ENCODE peak calls at places on chromosomes 5 and 9, in five cellular contexts. R is H1, P is A549, J is GM12878, W is stomach. F is an unnamed sample.
A peak's percentile ranks its signal among the peaks of the same experiment; 100 is the strongest.

GRCh38 chr5:32249668-32250067 is 63.1 kb downstream of the MTMR12 start:
- DNase-seq in P (no peak), R (no peak), W (peak; percentile 86), J (no peak), F (no peak)

GRCh38 chr9:4301971-4302427 is 2.1 kb upstream of the GLIS3 start:
- DNase-seq in W (no peak), P (peak; percentile 57), J (no peak), R (no peak), F (no peak)

GRCh38 chr5:166581827-166582226 is 1709.6 kb upstream of the WWC1 start:
- DNase-seq in J (no peak), P (no peak), W (no peak), R (no peak), F (no peak)

GRCh38 chr5:417765-418559 is 25.0 kb upstream of the EXOC3 start:
- DNase-seq in R (no peak), W (no peak), P (no peak), J (no peak), F (no peak)

GRCh38 chr9:124949387-124949786 is 8.5 kb upstream of the GOLGA1 start:
- DNase-seq in J (no peak), P (no peak), W (no peak), R (no peak), F (no peak)

GRCh38 chr5:164002214-164002613 is 496.8 kb downstream of the MAT2B start:
- DNase-seq in P (no peak), W (no peak), J (no peak), R (no peak), F (no peak)

GRCh38 chr5:176819476-176819875 is 9.1 kb downstream of the UNC5A start:
- DNase-seq in R (no peak), P (no peak), W (no peak), J (no peak), F (no peak)

GRCh38 chr9:92590386-92590785 is 54.6 kb upstream of the ECM2 start:
- DNase-seq in P (no peak), R (no peak), W (no peak), J (no peak), F (peak; percentile 80)

GRCh38 chr5:118646917-118647316 is 341.4 kb downstream of the DTWD2 start:
- DNase-seq in R (no peak), W (no peak), P (no peak), J (no peak), F (no peak)

GRCh38 chr5:129120158-129120581 is 25.6 kb downstream of the ISOC1 start:
- DNase-seq in R (no peak), J (peak; percentile 24), P (no peak), W (no peak), F (no peak)

GRCh38 chr5:760363-761205 is 23.9 kb downstream of the ZDHHC11B start:
- DNase-seq in R (no peak), J (no peak), W (peak; percentile 25), P (no peak), F (no peak)

GRCh38 chr5:107092695-107093094 is 578.0 kb downstream of the EFNA5 start:
- DNase-seq in J (no peak), W (no peak), R (no peak), P (no peak), F (no peak)

GRCh38 chr9:2359821-2360220 is 261.8 kb upstream of the VLDLR start:
- DNase-seq in J (no peak), R (no peak), W (no peak), P (no peak), F (no peak)

GRCh38 chr5:65967288-65968066 is 41.1 kb downstream of the ERBIN start:
- DNase-seq in J (no peak), P (no peak), W (no peak), R (no peak), F (no peak)

GRCh38 chr9:128688501-128689292 is at the start of gene SET:
- DNase-seq in P (peak; percentile 94), R (peak; percentile 92), W (peak; percentile 96), J (peak; percentile 73), F (peak; percentile 89)

GRCh38 chr5:140298183-140298601 is 4.7 kb downstream of the PFDN1 start:
- DNase-seq in P (no peak), J (no peak), R (no peak), W (no peak), F (no peak)

GRCh38 chr5:159449925-159450324 is 119.6 kb upstream of the IL12B start:
- DNase-seq in J (no peak), R (no peak), W (no peak), P (peak; percentile 69), F (no peak)

GRCh38 chr5:172686111-172686510 is 45.0 kb downstream of the NEURL1B start:
- DNase-seq in P (no peak), R (no peak), W (no peak), J (no peak), F (no peak)

GRCh38 chr5:148237795-148238194 is 530 bp upstream of the MARCOL start:
- DNase-seq in P (peak; percentile 20), R (no peak), J (no peak), W (no peak), F (no peak)

GRCh38 chr5:133381041-133381440 is 231.3 kb downstream of the FSTL4 start:
- DNase-seq in P (no peak), W (no peak), J (no peak), R (no peak), F (no peak)

GRCh38 chr5:95809414-95809960 is 13.0 kb downstream of the GLRX start:
- DNase-seq in J (no peak), W (peak; percentile 63), R (no peak), P (no peak), F (no peak)

GRCh38 chr5:175845229-175845628 is 26.1 kb upstream of the CPLX2 start:
- DNase-seq in P (no peak), R (no peak), W (no peak), J (no peak), F (no peak)

GRCh38 chr5:565782-566445 is 41.7 kb upstream of the SLC9A3 start:
- DNase-seq in J (no peak), P (no peak), W (no peak), R (peak; percentile 64), F (no peak)

DNA sequence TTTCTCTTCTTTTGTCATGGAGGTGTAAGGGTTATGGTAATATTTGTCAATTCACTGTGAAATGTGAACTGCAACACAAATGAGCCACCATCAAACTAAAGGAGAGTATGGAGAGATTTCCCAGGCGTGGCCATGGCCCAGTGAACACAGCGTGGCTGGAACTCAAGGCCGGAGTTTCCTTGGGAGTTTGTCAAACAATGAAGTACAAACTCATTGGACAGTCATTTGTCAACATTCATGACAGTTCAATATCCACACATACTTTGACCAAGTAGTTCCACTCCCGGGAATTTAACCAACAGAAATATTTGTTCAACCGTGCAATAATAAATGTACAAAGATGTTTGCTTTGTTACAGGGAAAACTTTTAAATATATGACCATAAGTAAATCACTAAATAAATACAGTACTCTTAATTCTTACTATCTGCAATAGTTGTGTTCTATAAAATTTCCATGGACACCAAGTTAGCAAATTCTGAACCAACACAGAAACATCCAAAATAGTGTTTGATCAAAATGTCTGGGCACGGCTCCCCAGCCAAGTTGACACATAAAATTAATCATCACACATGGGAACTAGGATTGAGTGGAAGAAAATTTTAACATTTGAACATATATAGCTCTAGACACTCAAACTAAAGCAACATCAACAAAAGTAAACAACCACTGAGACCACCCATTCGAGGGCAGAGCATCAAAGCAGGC is 87.1 kb downstream of the DIRAS2 start:
- DNase-seq in R (no peak), W (no peak), J (no peak), P (peak; percentile 23), F (no peak)
- TF ChIP-seq EP300 in R (no peak), W (no peak), J (no peak), P (no peak), F (no peak)

GRCh38 chr9:79574166-79574565 is 2.4 kb downstream of the TLE4 start:
- DNase-seq in R (no peak), P (no peak), W (no peak), J (no peak), F (no peak)
- H3K4me3 ChIP-seq in R (peak overlapping the region; percentile 77), P (peak overlapping the region; percentile 94), W (peak overlapping the region; percentile 87), J (peak overlapping the region; percentile 89), F (peak overlapping the region; percentile 99)

GRCh38 chr9:673264-673965 is 168.1 kb upstream of the DMRT1 start:
- DNase-seq in P (no peak), W (no peak), R (no peak), J (no peak), F (no peak)
- TF ChIP-seq EP300 in P (no peak), W (no peak), R (no peak), J (no peak), F (no peak)

GRCh38 chr5:39919876-39920275 is 495.1 kb upstream of the DAB2 start:
- DNase-seq in P (no peak), W (no peak), J (no peak), R (no peak), F (no peak)
- H3K4me3 ChIP-seq in P (no peak overlapping the region), W (no peak overlapping the region), J (no peak overlapping the region), R (no peak overlapping the region), F (no peak overlapping the region)

GRCh38 chr9:96524764-96525163 is 74.8 kb downstream of the HABP4 start:
- DNase-seq in W (no peak), R (no peak), P (no peak), J (no peak), F (no peak)

GRCh38 chr9:96519726-96520125 is 69.8 kb downstream of the HABP4 start:
- DNase-seq in W (no peak), P (no peak), R (no peak), J (no peak), F (no peak)

GRCh38 chr9:96523429-96523828 is 73.5 kb downstream of the HABP4 start:
- DNase-seq in R (no peak), J (no peak), W (no peak), P (no peak), F (peak; percentile 68)

GRCh38 chr9:96522371-96522770 is 72.4 kb downstream of the HABP4 start:
- DNase-seq in P (no peak), J (no peak), W (no peak), R (no peak), F (no peak)

DNA sequence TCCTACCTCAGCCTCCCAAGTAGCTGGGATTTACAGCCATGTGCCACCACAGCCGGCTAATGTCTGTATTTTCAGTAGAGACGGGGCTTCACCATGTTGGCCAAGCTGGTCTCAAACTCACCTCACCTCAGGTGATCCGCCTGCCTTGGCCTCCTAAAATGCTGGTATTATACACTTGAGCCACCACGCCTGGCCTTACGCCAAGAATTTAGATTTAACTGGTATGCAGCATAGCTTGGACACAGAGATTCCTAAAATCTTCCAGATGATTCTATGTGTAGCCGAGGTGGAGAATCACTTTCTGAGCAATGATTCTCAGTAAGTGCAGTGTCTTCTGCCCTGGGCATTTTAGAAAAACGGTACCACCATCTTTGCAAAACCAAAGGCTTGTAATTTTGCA is 74.1 kb downstream of the HABP4 start:
- DNase-seq in W (no peak), P (no peak), R (no peak), J (no peak), F (no peak)
- TF ChIP-seq EP300 in W (no peak), P (no peak), R (no peak), J (no peak), F (no peak)

F was measured in tibial nerve.